ENCODE peak calls at places on chromosomes 7 and 10, in five cellular contexts. E is astrocyte, Q is transverse colon, G is heart right ventricle, S is PC-9. Z is an unnamed sample. For H3K4me1, the result is how much of the 10 kb centered on the place peaks cover.

GRCh38 chr7:144027974-144028373 is 20.8 kb upstream of the OR2A5 start:
- DNase-seq in E (no peak), Q (no peak), G (no peak), S (no peak), Z (no peak)

GRCh38 chr10:12489357-12489756 is 140.0 kb downstream of the CAMK1D start:
- DNase-seq in E (no peak), Q (no peak), G (no peak), S (no peak), Z (no peak)

GRCh38 chr10:66836057-66836456 is 89.8 kb upstream of the LRRTM3 start:
- DNase-seq in E (peak), Q (no peak), G (no peak), S (peak), Z (peak)

GRCh38 chr7:155665957-155666287 is 21.5 kb downstream of the RBM33 start:
- DNase-seq in E (peak), Q (no peak), G (no peak), S (no peak), Z (no peak)

GRCh38 chr7:1040790-1041189 is 3.6 kb upstream of the GPR146 start:
- DNase-seq in E (no peak), Q (no peak), G (no peak), S (no peak), Z (no peak)

GRCh38 chr7:128939075-128939860 is 1.5 kb downstream of the IRF5 start:
- DNase-seq in E (no peak), Q (no peak), G (no peak), S (no peak), Z (no peak)

GRCh38 chr10:99788598-99789259 is 6.3 kb downstream of the ABCC2 start:
- DNase-seq in E (peak), Q (peak), G (peak), S (no peak), Z (no peak)

GRCh38 chr10:76869931-76870330 is 767.7 kb downstream of the KCNMA1 start:
- DNase-seq in E (no peak), Q (no peak), G (peak), S (no peak), Z (no peak)

GRCh38 chr10:130935051-130935450 is 376.5 kb downstream of the TCERG1L start:
- DNase-seq in E (no peak), Q (no peak), G (peak), S (no peak), Z (no peak)

GRCh38 chr7:25386311-25386744 is 158.0 kb upstream of the NPVF start:
- DNase-seq in E (no peak), Q (no peak), G (no peak), S (no peak), Z (no peak)

GRCh38 chr10:8039323-8039922 is 15.1 kb upstream of the GATA3 start:
- DNase-seq in E (no peak), Q (no peak), G (no peak), S (no peak), Z (no peak)

GRCh38 chr7:100394077-100394476 is 20.8 kb downstream of the PILRA start:
- DNase-seq in E (no peak), Q (no peak), G (no peak), S (no peak), Z (no peak)

GRCh38 chr7:22109761-22110160 is 164.1 kb upstream of the CDCA7L start:
- DNase-seq in E (no peak), Q (peak), G (no peak), S (no peak), Z (peak)

DNA sequence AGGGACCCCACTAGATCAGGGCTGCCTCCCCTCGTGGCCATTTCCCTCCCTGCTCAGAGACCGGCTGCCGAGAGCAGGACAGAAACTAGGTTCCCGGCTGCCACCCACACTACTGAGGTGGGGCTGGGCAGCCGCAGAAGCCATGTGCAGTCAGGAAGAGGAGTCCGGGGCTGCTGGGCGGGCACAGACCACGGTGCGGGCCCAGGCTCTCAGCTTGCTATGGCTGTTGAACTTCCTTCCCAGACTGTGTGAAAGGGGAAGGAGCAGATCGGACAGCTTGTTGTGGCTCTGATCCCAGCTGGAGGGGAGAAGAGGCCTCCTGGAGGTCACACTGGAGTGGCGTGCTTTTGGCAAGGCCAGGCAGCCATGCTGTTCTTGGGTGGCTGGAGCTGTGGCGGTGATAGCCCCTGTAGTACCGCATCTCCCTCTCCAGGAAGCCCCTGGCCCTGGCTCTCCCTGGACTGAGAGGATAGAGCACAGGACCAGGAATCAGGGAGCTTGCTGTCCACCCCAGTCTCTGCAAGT is 56.8 kb downstream of the HK1 start:
- DNase-seq in E (no peak), Q (peak), G (peak), S (no peak), Z (no peak)
- H3K4me3 ChIP-seq in E (no peak), Q (no peak), G (peak), S (no peak), Z (peak)

GRCh38 chr10:43294241-43294658 is 27.4 kb upstream of the RASGEF1A start:
- DNase-seq in E (no peak), Q (no peak), G (no peak), S (no peak), Z (no peak)

GRCh38 chr10:43295436-43295835 is 28.6 kb upstream of the RASGEF1A start:
- DNase-seq in E (no peak), Q (no peak), G (no peak), S (no peak), Z (no peak)

GRCh38 chr10:43294892-43295291 is 28.0 kb upstream of the RASGEF1A start:
- DNase-seq in E (no peak), Q (no peak), G (no peak), S (no peak), Z (no peak)

GRCh38 chr10:43293677-43294057 is 26.8 kb upstream of the RASGEF1A start:
- DNase-seq in E (no peak), Q (no peak), G (no peak), S (no peak), Z (no peak)

GRCh38 chr10:43292745-43293676 is 26.1 kb upstream of the RASGEF1A start:
- DNase-seq in E (peak), Q (peak), G (peak), S (no peak), Z (no peak)
- TF ChIP-seq CTCF in E (peak), Q (peak), G (peak), S (peak), Z (peak)

GRCh38 chr10:80530816-80531215 is 6.9 kb upstream of the SH2D4B start:
- DNase-seq in E (no peak), Q (no peak), G (no peak), S (no peak), Z (no peak)

GRCh38 chr10:80528901-80529300 is 8.8 kb upstream of the SH2D4B start:
- DNase-seq in E (no peak), Q (no peak), G (no peak), S (no peak), Z (no peak)

GRCh38 chr10:80528185-80528700 is 9.5 kb upstream of the SH2D4B start:
- DNase-seq in E (no peak), Q (no peak), G (no peak), S (no peak), Z (no peak)

GRCh38 chr10:80530251-80530650 is 7.5 kb upstream of the SH2D4B start:
- DNase-seq in E (no peak), Q (peak), G (peak), S (peak), Z (no peak)

DNA sequence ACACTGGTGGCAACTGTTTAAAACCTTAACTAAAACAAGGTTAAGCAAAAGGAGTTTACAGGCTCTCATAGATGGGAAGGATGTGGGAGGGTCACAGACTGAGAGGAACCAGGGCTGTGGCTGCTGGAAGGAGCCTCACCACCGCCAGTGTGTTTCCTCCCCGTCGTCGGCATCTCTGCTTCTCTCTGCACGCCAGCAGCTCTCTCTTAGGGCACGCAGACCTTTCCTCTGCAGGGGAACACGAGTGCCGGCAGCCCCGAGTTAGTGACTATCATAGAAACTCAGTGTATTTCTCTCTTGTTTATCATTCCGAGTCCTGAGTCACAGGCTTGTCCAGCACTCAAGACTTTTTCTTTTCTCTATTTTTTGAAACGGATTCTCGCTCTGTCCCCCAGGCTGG is 8.1 kb upstream of the SH2D4B start:
- DNase-seq in E (no peak), Q (no peak), G (peak), S (no peak), Z (no peak)
- H3K4me1 ChIP-seq in E (under half), Q (under half), G (half or more), S (under half), Z (under half)

DNA sequence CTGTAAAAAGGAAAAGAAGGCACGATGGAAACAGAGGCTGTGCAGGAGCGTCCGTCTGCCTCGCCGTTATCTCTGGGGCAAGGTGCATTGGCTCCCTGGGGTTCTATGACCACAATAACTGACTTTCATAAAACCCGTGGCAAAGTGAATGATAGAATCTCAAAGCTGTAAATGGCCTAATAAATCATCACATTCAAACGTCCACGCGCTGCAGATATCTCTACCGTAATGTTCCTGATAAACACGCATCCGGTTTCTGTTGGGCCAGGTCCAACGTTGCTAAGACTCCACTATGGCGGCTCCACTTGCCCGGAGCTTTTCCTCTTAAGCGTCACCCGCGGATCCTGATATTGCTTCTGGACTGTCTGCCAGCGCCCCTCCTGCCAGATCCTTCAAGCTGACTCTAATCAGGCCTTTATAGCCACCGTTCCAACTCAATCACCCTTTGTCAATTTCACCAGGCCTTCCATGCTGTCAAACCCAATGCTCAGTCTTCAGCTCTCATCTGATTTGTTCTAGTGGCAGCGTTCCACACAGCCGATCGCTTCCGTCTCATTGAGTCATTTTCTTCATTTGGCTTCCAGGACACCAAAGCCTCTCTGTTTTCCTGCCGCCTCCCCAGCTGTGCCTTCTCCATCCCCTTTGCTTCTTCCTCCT is 265.5 kb upstream of the FOXK1 start:
- DNase-seq in E (peak), Q (peak), G (no peak), S (no peak), Z (no peak)
- H3K4me3 ChIP-seq in E (peak), Q (no peak), G (peak), S (no peak), Z (no peak)

DNA sequence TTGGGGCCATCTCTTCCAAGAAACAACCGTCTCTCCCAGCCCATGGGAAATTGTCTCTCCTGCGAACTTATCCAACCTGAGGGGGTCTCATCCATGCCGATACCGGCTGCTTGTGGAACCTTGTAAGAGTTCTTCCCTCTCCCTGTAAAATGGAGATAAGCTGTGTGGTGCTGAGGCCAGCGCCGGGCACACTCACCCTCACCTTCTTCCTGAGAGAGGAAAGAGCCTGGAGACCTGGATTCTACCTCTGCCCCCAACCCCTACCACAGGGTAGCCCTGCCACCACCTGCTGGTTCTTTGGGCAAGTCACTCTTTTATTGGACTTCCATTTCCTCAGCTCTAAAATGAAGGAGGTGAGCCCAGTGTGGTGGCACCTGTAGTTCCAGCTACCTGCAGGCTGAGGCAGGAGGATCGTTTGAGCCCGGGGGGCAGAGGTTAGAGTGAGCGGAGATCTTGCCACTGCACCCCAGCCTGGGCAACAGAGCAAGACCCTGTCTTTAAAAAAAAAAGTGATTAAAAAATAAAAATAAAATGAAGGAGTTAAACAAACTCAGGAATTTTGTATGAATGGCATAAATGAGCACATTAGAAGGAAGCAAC is 38.4 kb upstream of the PSAP start:
- DNase-seq in E (no peak), Q (no peak), G (no peak), S (no peak), Z (no peak)
- TF ChIP-seq CTCF in E (no peak), Q (no peak), G (no peak), S (no peak), Z (no peak)

DNA sequence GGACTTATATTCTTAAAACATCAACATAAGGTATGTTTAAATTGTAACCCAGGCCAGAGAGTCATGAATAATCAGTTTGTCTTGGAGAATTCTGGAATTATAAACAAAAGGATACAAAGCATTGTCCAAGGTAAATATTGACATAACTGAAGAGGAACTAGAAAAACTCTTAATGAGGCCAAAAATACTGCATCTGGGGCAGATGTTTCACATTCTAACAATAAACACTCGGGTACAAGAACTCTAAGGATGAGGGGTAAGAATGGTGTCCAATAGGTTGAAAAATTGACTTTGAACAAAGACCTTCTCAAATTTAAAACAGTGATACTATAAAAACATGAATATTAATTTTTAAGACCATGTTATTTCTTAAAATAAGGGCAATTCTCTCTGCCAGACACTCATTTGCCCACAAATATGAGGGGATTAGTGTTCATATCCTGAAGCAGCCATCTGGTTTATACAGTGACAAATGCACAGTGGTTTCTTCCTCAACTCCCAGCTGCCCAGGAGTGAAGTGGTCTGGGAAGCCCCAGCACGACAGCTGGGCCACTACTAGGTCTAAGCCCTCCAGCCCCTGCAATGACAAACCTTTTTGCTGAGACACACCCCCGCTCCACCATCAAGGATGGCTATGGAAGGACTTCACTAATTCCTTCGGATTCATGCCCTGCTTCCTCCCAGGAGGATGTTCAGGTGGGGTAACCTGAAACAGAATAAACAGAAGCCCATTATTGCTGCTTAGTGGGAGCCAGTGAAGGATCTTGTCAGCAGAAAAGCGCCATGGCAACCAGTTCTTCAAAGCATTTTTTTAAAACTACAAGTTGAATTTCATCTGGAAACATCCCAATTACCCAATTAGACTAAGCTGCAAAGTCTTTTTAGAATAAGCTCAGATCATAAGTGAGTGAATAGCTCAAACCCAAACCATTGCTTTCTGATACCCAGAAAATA is 107.5 kb upstream of the ARID5B start:
- DNase-seq in E (peak), Q (no peak), G (no peak), S (no peak), Z (no peak)
- H3K4me1 ChIP-seq in E (under half), Q (under half), G (under half), S (under half), Z (under half)

DNA sequence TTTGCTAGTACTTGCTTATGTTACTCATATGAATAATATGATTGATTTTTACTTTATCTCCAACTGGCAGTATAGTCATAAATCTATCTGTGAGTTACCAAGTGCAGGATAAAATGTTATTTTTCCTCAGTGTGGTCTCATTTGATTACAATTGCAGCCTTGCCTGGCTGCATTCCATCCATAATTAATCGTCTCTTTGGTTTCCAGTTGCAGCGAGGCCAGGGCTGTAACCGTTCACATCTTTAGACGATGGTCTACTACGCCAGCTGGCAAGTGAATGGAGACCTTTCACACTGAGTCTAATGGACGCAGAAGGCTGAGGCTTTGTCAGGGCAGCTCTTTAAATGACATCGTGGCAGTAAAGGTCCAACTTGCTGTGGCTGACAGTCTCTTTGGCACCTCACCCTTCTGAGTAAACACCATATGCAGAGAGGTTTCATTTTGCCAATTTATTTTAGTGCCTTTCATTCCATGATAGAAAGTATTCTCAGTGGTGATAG is 84.0 kb downstream of the ARL4A start:
- DNase-seq in E (peak), Q (peak), G (peak), S (no peak), Z (no peak)
- H3K4me3 ChIP-seq in E (peak), Q (no peak), G (peak), S (no peak), Z (peak)

DNA sequence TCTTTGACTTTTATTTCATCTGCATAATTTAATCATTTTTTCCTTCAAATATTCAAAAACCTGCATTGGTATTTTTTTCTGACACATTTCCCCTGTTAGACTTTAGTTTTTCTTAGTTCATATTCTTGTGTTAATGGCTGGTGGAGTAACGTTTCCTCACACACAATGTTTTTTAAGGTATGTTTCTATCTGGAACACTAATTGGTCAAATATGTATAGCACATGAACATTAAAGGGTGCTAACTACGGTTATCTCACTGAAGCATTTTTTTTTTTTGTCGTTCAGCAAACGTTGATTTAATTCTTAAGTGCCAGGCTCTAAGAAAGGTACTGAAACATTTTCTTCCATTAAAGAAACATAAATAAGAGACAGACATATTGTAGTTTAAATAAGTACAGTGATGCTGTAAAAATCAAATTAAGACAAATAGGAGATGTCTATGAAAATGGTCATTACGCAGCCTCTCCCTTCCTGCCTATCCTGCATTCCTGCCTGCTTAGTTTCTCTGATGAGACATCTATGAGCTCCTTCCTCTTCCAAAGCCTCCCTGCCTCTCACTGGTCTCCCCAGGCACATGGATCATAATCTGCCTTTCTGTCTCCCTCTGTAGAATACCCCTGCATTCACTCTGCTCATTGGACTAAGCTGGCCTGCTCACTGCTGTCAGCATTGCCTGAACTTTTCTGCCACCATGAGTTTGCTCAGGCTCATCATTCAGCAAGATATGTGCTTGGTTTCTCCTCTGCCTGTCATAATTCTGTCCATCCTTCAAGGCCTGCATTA is 87.9 kb downstream of the PTPRZ1 start:
- DNase-seq in E (peak), Q (no peak), G (no peak), S (peak), Z (peak)
- TF ChIP-seq CTCF in E (peak), Q (no peak), G (no peak), S (no peak), Z (peak)

Z was measured in keratinocyte.